ENCODE peak calls at places on chromosomes 6 and 20, in ten cellular contexts. One of them, this sample, is unnamed.

GRCh38 chr6:14542670-14543366 is 425.2 kb downstream of the CD83 start:
- DNase-seq in foreskin fibroblast: peak; percentile 66
- DNase-seq in substantia nigra: no peak
- DNase-seq in A549: no peak
- DNase-seq in omental fat pad: no peak
- DNase-seq in HT1080: peak; percentile 43
- DNase-seq in A172: peak; percentile 20
- DNase-seq in mesendoderm: no peak
- DNase-seq in activated CD8-positive, alpha-beta T cell treated with anti-CD3 and anti-CD28 coated beads for 36 hours: peak; percentile 92
- DNase-seq in activated CD8-positive, alpha-beta memory T cell treated with anti-CD3 and anti-CD28 coated beads for 24 hours: peak; percentile 79
- DNase-seq in this sample: peak; percentile 38

GRCh38 chr6:114785235-114786127 is 442.7 kb upstream of the HS3ST5 start:
- DNase-seq in mesendoderm: peak; percentile 3
- DNase-seq in A172: peak; percentile 25
- DNase-seq in activated CD8-positive, alpha-beta memory T cell treated with anti-CD3 and anti-CD28 coated beads for 24 hours: no peak
- DNase-seq in activated CD8-positive, alpha-beta T cell treated with anti-CD3 and anti-CD28 coated beads for 36 hours: no peak
- DNase-seq in HT1080: peak; percentile 66
- DNase-seq in foreskin fibroblast: peak; percentile 3
- DNase-seq in A549: no peak
- DNase-seq in omental fat pad: no peak
- DNase-seq in substantia nigra: no peak
- DNase-seq in this sample: no peak

GRCh38 chr6:80541186-80541585 is 434.7 kb downstream of the BCKDHB start:
- DNase-seq in substantia nigra: no peak
- DNase-seq in activated CD8-positive, alpha-beta memory T cell treated with anti-CD3 and anti-CD28 coated beads for 24 hours: no peak
- DNase-seq in omental fat pad: no peak
- DNase-seq in A549: no peak
- DNase-seq in mesendoderm: peak; percentile 28
- DNase-seq in activated CD8-positive, alpha-beta T cell treated with anti-CD3 and anti-CD28 coated beads for 36 hours: peak; percentile 11
- DNase-seq in foreskin fibroblast: peak; percentile 83
- DNase-seq in HT1080: peak; percentile 98
- DNase-seq in A172: peak; percentile 85
- DNase-seq in this sample: no peak

GRCh38 chr6:114024746-114025145 is 53.8 kb upstream of the HDAC2 start:
- DNase-seq in omental fat pad: no peak
- DNase-seq in HT1080: no peak
- DNase-seq in foreskin fibroblast: peak; percentile 62
- DNase-seq in A172: no peak
- DNase-seq in activated CD8-positive, alpha-beta memory T cell treated with anti-CD3 and anti-CD28 coated beads for 24 hours: no peak
- DNase-seq in mesendoderm: no peak
- DNase-seq in substantia nigra: no peak
- DNase-seq in A549: no peak
- DNase-seq in activated CD8-positive, alpha-beta T cell treated with anti-CD3 and anti-CD28 coated beads for 36 hours: no peak
- DNase-seq in this sample: no peak

GRCh38 chr6:169978615-169979161 is 227.3 kb downstream of the ERMARD start:
- DNase-seq in HT1080: no peak
- DNase-seq in activated CD8-positive, alpha-beta memory T cell treated with anti-CD3 and anti-CD28 coated beads for 24 hours: no peak
- DNase-seq in A549: no peak
- DNase-seq in mesendoderm: no peak
- DNase-seq in substantia nigra: no peak
- DNase-seq in activated CD8-positive, alpha-beta T cell treated with anti-CD3 and anti-CD28 coated beads for 36 hours: no peak
- DNase-seq in omental fat pad: no peak
- DNase-seq in A172: no peak
- DNase-seq in foreskin fibroblast: peak; percentile 32
- DNase-seq in this sample: no peak

GRCh38 chr6:112846711-112847110 is 499.6 kb downstream of the RFPL4B start:
- DNase-seq in substantia nigra: no peak
- DNase-seq in A172: no peak
- DNase-seq in HT1080: no peak
- DNase-seq in omental fat pad: no peak
- DNase-seq in activated CD8-positive, alpha-beta memory T cell treated with anti-CD3 and anti-CD28 coated beads for 24 hours: no peak
- DNase-seq in mesendoderm: no peak
- DNase-seq in foreskin fibroblast: no peak
- DNase-seq in A549: no peak
- DNase-seq in activated CD8-positive, alpha-beta T cell treated with anti-CD3 and anti-CD28 coated beads for 36 hours: no peak
- DNase-seq in this sample: no peak

GRCh38 chr20:3677733-3678132 is 4.1 kb downstream of the ADAM33 start:
- DNase-seq in substantia nigra: peak; percentile 31
- DNase-seq in omental fat pad: no peak
- DNase-seq in foreskin fibroblast: no peak
- DNase-seq in A549: no peak
- DNase-seq in HT1080: no peak
- DNase-seq in mesendoderm: no peak
- DNase-seq in activated CD8-positive, alpha-beta memory T cell treated with anti-CD3 and anti-CD28 coated beads for 24 hours: no peak
- DNase-seq in A172: no peak
- DNase-seq in activated CD8-positive, alpha-beta T cell treated with anti-CD3 and anti-CD28 coated beads for 36 hours: no peak
- DNase-seq in this sample: no peak

GRCh38 chr6:38755874-38756273 is 40.8 kb downstream of the DNAH8 start:
- DNase-seq in activated CD8-positive, alpha-beta T cell treated with anti-CD3 and anti-CD28 coated beads for 36 hours: no peak
- DNase-seq in activated CD8-positive, alpha-beta memory T cell treated with anti-CD3 and anti-CD28 coated beads for 24 hours: no peak
- DNase-seq in mesendoderm: no peak
- DNase-seq in omental fat pad: no peak
- DNase-seq in HT1080: peak; percentile 14
- DNase-seq in foreskin fibroblast: no peak
- DNase-seq in substantia nigra: no peak
- DNase-seq in A172: no peak
- DNase-seq in A549: no peak
- DNase-seq in this sample: no peak

GRCh38 chr20:62822788-62823651 is 6.2 kb downstream of the COL9A3 start:
- DNase-seq in A549: peak; percentile 92
- DNase-seq in substantia nigra: peak; percentile 27
- DNase-seq in omental fat pad: no peak
- DNase-seq in mesendoderm: peak; percentile 77
- DNase-seq in activated CD8-positive, alpha-beta memory T cell treated with anti-CD3 and anti-CD28 coated beads for 24 hours: no peak
- DNase-seq in HT1080: peak; percentile 63
- DNase-seq in foreskin fibroblast: no peak
- DNase-seq in A172: peak; percentile 64
- DNase-seq in activated CD8-positive, alpha-beta T cell treated with anti-CD3 and anti-CD28 coated beads for 36 hours: peak; percentile 75
- DNase-seq in this sample: peak; percentile 88

GRCh38 chr6:163729127-163729872 is 314.8 kb downstream of the QKI start:
- DNase-seq in activated CD8-positive, alpha-beta T cell treated with anti-CD3 and anti-CD28 coated beads for 36 hours: no peak
- DNase-seq in mesendoderm: no peak
- DNase-seq in HT1080: no peak
- DNase-seq in activated CD8-positive, alpha-beta memory T cell treated with anti-CD3 and anti-CD28 coated beads for 24 hours: peak; percentile 11
- DNase-seq in A172: no peak
- DNase-seq in A549: no peak
- DNase-seq in substantia nigra: no peak
- DNase-seq in omental fat pad: no peak
- DNase-seq in foreskin fibroblast: no peak
- DNase-seq in this sample: no peak

GRCh38 chr20:16541226-16541625 is 32.0 kb downstream of the KIF16B start:
- DNase-seq in HT1080: no peak
- DNase-seq in A549: no peak
- DNase-seq in activated CD8-positive, alpha-beta memory T cell treated with anti-CD3 and anti-CD28 coated beads for 24 hours: no peak
- DNase-seq in mesendoderm: no peak
- DNase-seq in A172: no peak
- DNase-seq in omental fat pad: no peak
- DNase-seq in activated CD8-positive, alpha-beta T cell treated with anti-CD3 and anti-CD28 coated beads for 36 hours: no peak
- DNase-seq in substantia nigra: peak; percentile 8
- DNase-seq in foreskin fibroblast: no peak
- DNase-seq in this sample: no peak

GRCh38 chr6:43608310-43608763 is 20.7 kb downstream of the GTPBP2 start:
- DNase-seq in activated CD8-positive, alpha-beta T cell treated with anti-CD3 and anti-CD28 coated beads for 36 hours: peak; percentile 82
- DNase-seq in foreskin fibroblast: peak; percentile 69
- DNase-seq in HT1080: peak; percentile 66
- DNase-seq in activated CD8-positive, alpha-beta memory T cell treated with anti-CD3 and anti-CD28 coated beads for 24 hours: peak; percentile 79
- DNase-seq in mesendoderm: peak; percentile 88
- DNase-seq in substantia nigra: peak; percentile 41
- DNase-seq in A549: peak; percentile 50
- DNase-seq in omental fat pad: peak; percentile 71
- DNase-seq in A172: peak; percentile 65
- DNase-seq in this sample: peak; percentile 50

GRCh38 chr20:36043447-36043846 is 75.1 kb downstream of the CNBD2 start:
- DNase-seq in activated CD8-positive, alpha-beta memory T cell treated with anti-CD3 and anti-CD28 coated beads for 24 hours: no peak
- DNase-seq in substantia nigra: no peak
- DNase-seq in activated CD8-positive, alpha-beta T cell treated with anti-CD3 and anti-CD28 coated beads for 36 hours: no peak
- DNase-seq in A549: no peak
- DNase-seq in foreskin fibroblast: no peak
- DNase-seq in A172: no peak
- DNase-seq in omental fat pad: no peak
- DNase-seq in HT1080: no peak
- DNase-seq in mesendoderm: no peak
- DNase-seq in this sample: no peak

GRCh38 chr6:46655803-46656202 is 3.0 kb downstream of the SLC25A27 start:
- DNase-seq in omental fat pad: no peak
- DNase-seq in mesendoderm: peak; percentile 86
- DNase-seq in A172: no peak
- DNase-seq in substantia nigra: peak; percentile 2
- DNase-seq in HT1080: no peak
- DNase-seq in foreskin fibroblast: no peak
- DNase-seq in A549: peak; percentile 5
- DNase-seq in activated CD8-positive, alpha-beta T cell treated with anti-CD3 and anti-CD28 coated beads for 36 hours: no peak
- DNase-seq in activated CD8-positive, alpha-beta memory T cell treated with anti-CD3 and anti-CD28 coated beads for 24 hours: no peak
- DNase-seq in this sample: no peak

GRCh38 chr6:168624948-168625347 is 184.0 kb downstream of the SMOC2 start:
- DNase-seq in substantia nigra: no peak
- DNase-seq in mesendoderm: no peak
- DNase-seq in A549: no peak
- DNase-seq in HT1080: no peak
- DNase-seq in activated CD8-positive, alpha-beta memory T cell treated with anti-CD3 and anti-CD28 coated beads for 24 hours: no peak
- DNase-seq in A172: no peak
- DNase-seq in omental fat pad: no peak
- DNase-seq in activated CD8-positive, alpha-beta T cell treated with anti-CD3 and anti-CD28 coated beads for 36 hours: no peak
- DNase-seq in foreskin fibroblast: no peak
- DNase-seq in this sample: no peak

GRCh38 chr6:83221886-83222479 is 28.8 kb downstream of the RWDD2A start:
- DNase-seq in activated CD8-positive, alpha-beta memory T cell treated with anti-CD3 and anti-CD28 coated beads for 24 hours: no peak
- DNase-seq in HT1080: peak; percentile 54
- DNase-seq in A172: peak; percentile 48
- DNase-seq in activated CD8-positive, alpha-beta T cell treated with anti-CD3 and anti-CD28 coated beads for 36 hours: no peak
- DNase-seq in omental fat pad: no peak
- DNase-seq in substantia nigra: no peak
- DNase-seq in mesendoderm: peak; percentile 82
- DNase-seq in A549: no peak
- DNase-seq in foreskin fibroblast: no peak
- DNase-seq in this sample: peak; percentile 36

GRCh38 chr6:55069132-55069781 is 105.1 kb upstream of the HCRTR2 start:
- DNase-seq in mesendoderm: peak; percentile 55
- DNase-seq in HT1080: peak; percentile 33
- DNase-seq in A172: peak; percentile 26
- DNase-seq in substantia nigra: no peak
- DNase-seq in foreskin fibroblast: peak; percentile 26
- DNase-seq in activated CD8-positive, alpha-beta T cell treated with anti-CD3 and anti-CD28 coated beads for 36 hours: peak; percentile 13
- DNase-seq in omental fat pad: no peak
- DNase-seq in activated CD8-positive, alpha-beta memory T cell treated with anti-CD3 and anti-CD28 coated beads for 24 hours: no peak
- DNase-seq in A549: peak; percentile 4
- DNase-seq in this sample: peak; percentile 5

GRCh38 chr20:49028684-49029083 is 17.4 kb upstream of the CSE1L start:
- DNase-seq in omental fat pad: no peak
- DNase-seq in A172: peak; percentile 38
- DNase-seq in activated CD8-positive, alpha-beta memory T cell treated with anti-CD3 and anti-CD28 coated beads for 24 hours: no peak
- DNase-seq in substantia nigra: no peak
- DNase-seq in A549: peak; percentile 31
- DNase-seq in activated CD8-positive, alpha-beta T cell treated with anti-CD3 and anti-CD28 coated beads for 36 hours: no peak
- DNase-seq in mesendoderm: peak; percentile 63
- DNase-seq in foreskin fibroblast: peak; percentile 8
- DNase-seq in HT1080: no peak
- DNase-seq in this sample: no peak

GRCh38 chr6:107654736-107655135 is 164.8 kb downstream of the SOBP start:
- DNase-seq in A549: no peak
- DNase-seq in mesendoderm: no peak
- DNase-seq in substantia nigra: no peak
- DNase-seq in A172: no peak
- DNase-seq in foreskin fibroblast: no peak
- DNase-seq in activated CD8-positive, alpha-beta memory T cell treated with anti-CD3 and anti-CD28 coated beads for 24 hours: no peak
- DNase-seq in HT1080: no peak
- DNase-seq in omental fat pad: no peak
- DNase-seq in activated CD8-positive, alpha-beta T cell treated with anti-CD3 and anti-CD28 coated beads for 36 hours: no peak
- DNase-seq in this sample: no peak

GRCh38 chr6:152313542-152314482 is 323.4 kb downstream of the SYNE1 start:
- DNase-seq in substantia nigra: no peak
- DNase-seq in omental fat pad: no peak
- DNase-seq in foreskin fibroblast: peak; percentile 41
- DNase-seq in HT1080: peak; percentile 45
- DNase-seq in activated CD8-positive, alpha-beta T cell treated with anti-CD3 and anti-CD28 coated beads for 36 hours: no peak
- DNase-seq in A172: peak; percentile 36
- DNase-seq in mesendoderm: peak; percentile 98
- DNase-seq in activated CD8-positive, alpha-beta memory T cell treated with anti-CD3 and anti-CD28 coated beads for 24 hours: no peak
- DNase-seq in A549: no peak
- DNase-seq in this sample: no peak

GRCh38 chr6:110296151-110297028 is 61.8 kb downstream of the METTL24 start:
- DNase-seq in substantia nigra: no peak
- DNase-seq in mesendoderm: no peak
- DNase-seq in activated CD8-positive, alpha-beta memory T cell treated with anti-CD3 and anti-CD28 coated beads for 24 hours: no peak
- DNase-seq in A172: no peak
- DNase-seq in HT1080: no peak
- DNase-seq in A549: no peak
- DNase-seq in foreskin fibroblast: no peak
- DNase-seq in activated CD8-positive, alpha-beta T cell treated with anti-CD3 and anti-CD28 coated beads for 36 hours: peak; percentile 26
- DNase-seq in omental fat pad: no peak
- DNase-seq in this sample: no peak

GRCh38 chr6:112234596-112234995 is 19.8 kb downstream of the LAMA4 start:
- DNase-seq in A549: no peak
- DNase-seq in A172: no peak
- DNase-seq in foreskin fibroblast: no peak
- DNase-seq in substantia nigra: no peak
- DNase-seq in activated CD8-positive, alpha-beta memory T cell treated with anti-CD3 and anti-CD28 coated beads for 24 hours: no peak
- DNase-seq in omental fat pad: no peak
- DNase-seq in HT1080: no peak
- DNase-seq in activated CD8-positive, alpha-beta T cell treated with anti-CD3 and anti-CD28 coated beads for 36 hours: no peak
- DNase-seq in mesendoderm: no peak
- DNase-seq in this sample: no peak

GRCh38 chr6:100266512-100266911 is 198.2 kb downstream of the SIM1 start:
- DNase-seq in A549: no peak
- DNase-seq in substantia nigra: no peak
- DNase-seq in activated CD8-positive, alpha-beta T cell treated with anti-CD3 and anti-CD28 coated beads for 36 hours: no peak
- DNase-seq in HT1080: no peak
- DNase-seq in A172: no peak
- DNase-seq in foreskin fibroblast: no peak
- DNase-seq in omental fat pad: no peak
- DNase-seq in activated CD8-positive, alpha-beta memory T cell treated with anti-CD3 and anti-CD28 coated beads for 24 hours: no peak
- DNase-seq in mesendoderm: no peak
- DNase-seq in this sample: no peak

GRCh38 chr20:53995949-53996348 is 74.4 kb downstream of the BCAS1 start:
- DNase-seq in substantia nigra: no peak
- DNase-seq in activated CD8-positive, alpha-beta memory T cell treated with anti-CD3 and anti-CD28 coated beads for 24 hours: no peak
- DNase-seq in omental fat pad: no peak
- DNase-seq in A172: no peak
- DNase-seq in A549: no peak
- DNase-seq in foreskin fibroblast: no peak
- DNase-seq in activated CD8-positive, alpha-beta T cell treated with anti-CD3 and anti-CD28 coated beads for 36 hours: no peak
- DNase-seq in mesendoderm: no peak
- DNase-seq in HT1080: no peak
- DNase-seq in this sample: no peak

GRCh38 chr6:1558388-1558787 is 51.3 kb upstream of the FOXC1 start:
- DNase-seq in omental fat pad: no peak
- DNase-seq in activated CD8-positive, alpha-beta memory T cell treated with anti-CD3 and anti-CD28 coated beads for 24 hours: no peak
- DNase-seq in foreskin fibroblast: peak; percentile 20
- DNase-seq in HT1080: peak; percentile 26
- DNase-seq in substantia nigra: no peak
- DNase-seq in mesendoderm: peak; percentile 39
- DNase-seq in A172: no peak
- DNase-seq in activated CD8-positive, alpha-beta T cell treated with anti-CD3 and anti-CD28 coated beads for 36 hours: no peak
- DNase-seq in A549: no peak
- DNase-seq in this sample: no peak

GRCh38 chr6:44247338-44248302 is 719 bp downstream of the HSP90AB1 start:
- DNase-seq in activated CD8-positive, alpha-beta T cell treated with anti-CD3 and anti-CD28 coated beads for 36 hours: peak; percentile 91
- DNase-seq in activated CD8-positive, alpha-beta memory T cell treated with anti-CD3 and anti-CD28 coated beads for 24 hours: peak; percentile 96
- DNase-seq in A172: peak; percentile 68
- DNase-seq in mesendoderm: peak; percentile 88
- DNase-seq in foreskin fibroblast: no peak
- DNase-seq in A549: no peak
- DNase-seq in omental fat pad: peak; percentile 62
- DNase-seq in substantia nigra: peak; percentile 60
- DNase-seq in HT1080: peak; percentile 75
- DNase-seq in this sample: peak; percentile 73

GRCh38 chr20:38658879-38659612 is 57.4 kb downstream of the ARHGAP40 start:
- DNase-seq in HT1080: no peak
- DNase-seq in A172: no peak
- DNase-seq in A549: peak; percentile 79
- DNase-seq in foreskin fibroblast: no peak
- DNase-seq in activated CD8-positive, alpha-beta memory T cell treated with anti-CD3 and anti-CD28 coated beads for 24 hours: peak; percentile 69
- DNase-seq in activated CD8-positive, alpha-beta T cell treated with anti-CD3 and anti-CD28 coated beads for 36 hours: peak; percentile 45
- DNase-seq in substantia nigra: no peak
- DNase-seq in omental fat pad: no peak
- DNase-seq in mesendoderm: peak; percentile 86
- DNase-seq in this sample: peak; percentile 61

GRCh38 chr20:47205577-47206123 is 150.8 kb downstream of the ZMYND8 start:
- DNase-seq in activated CD8-positive, alpha-beta T cell treated with anti-CD3 and anti-CD28 coated beads for 36 hours: peak; percentile 80
- DNase-seq in A549: peak; percentile 36
- DNase-seq in substantia nigra: peak; percentile 60
- DNase-seq in mesendoderm: peak; percentile 69
- DNase-seq in activated CD8-positive, alpha-beta memory T cell treated with anti-CD3 and anti-CD28 coated beads for 24 hours: peak; percentile 82
- DNase-seq in foreskin fibroblast: peak; percentile 81
- DNase-seq in HT1080: peak; percentile 74
- DNase-seq in omental fat pad: no peak
- DNase-seq in A172: peak; percentile 56
- DNase-seq in this sample: peak; percentile 51